ENCODE peak calls at places on chromosomes 16 and 17, in six cellular contexts. D, K, B, P, Q and M are unnamed samples.

GRCh38 chr17:29151567-29151966 is 28.6 kb downstream of the MYO18A start:
- DNase-seq in D (peak), K (no peak), B (peak), P (no peak), Q (no peak), M (no peak)

GRCh38 chr17:2042355-2042929 is 620 bp downstream of the OVCA2 start:
- DNase-seq in D (no peak), K (no peak), B (peak), P (no peak), Q (no peak), M (no peak)

GRCh38 chr17:57911834-57912673 is 43.2 kb downstream of the CUEDC1 start:
- DNase-seq in D (peak), K (no peak), B (no peak), P (peak), Q (no peak), M (peak)

GRCh38 chr17:55171634-55172328 is 93.0 kb upstream of the HLF start:
- DNase-seq in D (no peak), K (no peak), B (no peak), P (no peak), Q (no peak), M (no peak)

GRCh38 chr17:36183001-36183810 is 6.8 kb upstream of the TBC1D3B start:
- DNase-seq in D (peak), K (peak), B (peak), P (peak), Q (no peak), M (peak)

GRCh38 chr16:67176662-67177061 is 6.3 kb downstream of the NOL3 start:
- DNase-seq in D (no peak), K (no peak), B (no peak), P (no peak), Q (no peak), M (no peak)

GRCh38 chr16:87708881-87709638 is 56.7 kb downstream of the KLHDC4 start:
- DNase-seq in D (no peak), K (no peak), B (no peak), P (no peak), Q (no peak), M (no peak)

GRCh38 chr16:87702325-87702811 is 63.4 kb downstream of the KLHDC4 start:
- DNase-seq in D (peak), K (peak), B (peak), P (no peak), Q (peak), M (no peak)

GRCh38 chr16:49978569-49979326 is 46.3 kb upstream of the CNEP1R1 start:
- DNase-seq in D (no peak), K (no peak), B (no peak), P (no peak), Q (no peak), M (no peak)

GRCh38 chr16:73697336-73697735 is 599.3 kb upstream of the PSMD7 start:
- DNase-seq in D (no peak), K (no peak), B (no peak), P (no peak), Q (no peak), M (no peak)

GRCh38 chr17:15411556-15412198 is 55.7 kb downstream of the CDRT4 start:
- DNase-seq in D (no peak), K (no peak), B (no peak), P (no peak), Q (no peak), M (no peak)

GRCh38 chr17:44878627-44879221 is 20.5 kb downstream of the EFTUD2 start:
- DNase-seq in D (peak), K (no peak), B (peak), P (no peak), Q (no peak), M (no peak)

GRCh38 chr16:54806961-54807360 is 123.7 kb upstream of the IRX5 start:
- DNase-seq in D (no peak), K (no peak), B (no peak), P (no peak), Q (no peak), M (no peak)

GRCh38 chr17:61474235-61474927 is 22.2 kb downstream of the TBX4 start:
- DNase-seq in D (no peak), K (no peak), B (no peak), P (no peak), Q (no peak), M (no peak)

GRCh38 chr16:58654456-58655214 is 25.0 kb upstream of the CNOT1 start:
- DNase-seq in D (peak), K (no peak), B (no peak), P (no peak), Q (no peak), M (no peak)

GRCh38 chr16:26645629-26646028 is 421.1 kb upstream of the C16orf82 start:
- DNase-seq in D (no peak), K (peak), B (no peak), P (no peak), Q (no peak), M (no peak)

GRCh38 chr17:7213895-7214299 is 5.7 kb downstream of the DLG4 start:
- DNase-seq in D (peak), K (peak), B (peak), P (peak), Q (no peak), M (no peak)

GRCh38 chr16:69820926-69821541 is 58.9 kb downstream of the WWP2 start:
- DNase-seq in D (peak), K (no peak), B (no peak), P (peak), Q (no peak), M (no peak)

GRCh38 chr17:79626156-79626890 is 15.5 kb upstream of the RBFOX3 start:
- DNase-seq in D (no peak), K (peak), B (no peak), P (no peak), Q (no peak), M (peak)

GRCh38 chr17:18999911-19000310 is 4.7 kb downstream of the FAM83G start:
- DNase-seq in D (no peak), K (no peak), B (no peak), P (no peak), Q (no peak), M (no peak)

GRCh38 chr16:50368410-50369132 is at the start of gene BRD7:
- DNase-seq in D (peak), K (peak), B (peak), P (peak), Q (no peak), M (peak)

GRCh38 chr17:67490471-67490870 is 113.4 kb downstream of the PITPNC1 start:
- DNase-seq in D (no peak), K (no peak), B (no peak), P (no peak), Q (no peak), M (no peak)

GRCh38 chr17:80307994-80308671 is 47.5 kb downstream of the RNF213 start:
- DNase-seq in D (no peak), K (no peak), B (no peak), P (no peak), Q (no peak), M (no peak)

GRCh38 chr16:685967-686366 is 1.8 kb upstream of the JMJD8 start:
- DNase-seq in D (peak), K (peak), B (no peak), P (peak), Q (no peak), M (peak)

GRCh38 chr16:69855587-69855986 is 93.5 kb downstream of the WWP2 start:
- DNase-seq in D (no peak), K (no peak), B (no peak), P (no peak), Q (no peak), M (no peak)

GRCh38 chr17:65404761-65405160 is 156.7 kb downstream of the AXIN2 start:
- DNase-seq in D (no peak), K (no peak), B (no peak), P (no peak), Q (no peak), M (no peak)

GRCh38 chr16:3020247-3020603 is at the start of gene TNFRSF12A:
- DNase-seq in D (peak), K (peak), B (peak), P (peak), Q (no peak), M (peak)

GRCh38 chr17:28646039-28646754 is 1.2 kb upstream of the BLTP2 start:
- DNase-seq in D (no peak), K (no peak), B (no peak), P (no peak), Q (no peak), M (peak)

GRCh38 chr17:40442392-40443195 is 656 bp upstream of the IGFBP4 start:
- DNase-seq in D (no peak), K (no peak), B (peak), P (no peak), Q (no peak), M (peak)

GRCh38 chr17:38747385-38748328 is 479 bp downstream of the PCGF2 start:
- DNase-seq in D (no peak), K (peak), B (no peak), P (no peak), Q (no peak), M (peak)

GRCh38 chr17:65987988-65988387 is 203.9 kb downstream of the CEP112 start:
- DNase-seq in D (peak), K (peak), B (peak), P (no peak), Q (peak), M (no peak)

GRCh38 chr16:11742041-11742535 is 569 bp downstream of the TXNDC11 start:
- DNase-seq in D (peak), K (peak), B (peak), P (peak), Q (no peak), M (peak)

GRCh38 chr16:87562201-87562600 is 40.1 kb upstream of the JPH3 start:
- DNase-seq in D (no peak), K (no peak), B (no peak), P (no peak), Q (no peak), M (no peak)

GRCh38 chr17:10156579-10157488 is 41.6 kb downstream of the GAS7 start:
- DNase-seq in D (no peak), K (no peak), B (no peak), P (peak), Q (peak), M (no peak)

GRCh38 chr17:36532435-36532975 is 2.2 kb downstream of the MYO19 start:
- DNase-seq in D (no peak), K (peak), B (no peak), P (no peak), Q (no peak), M (no peak)

GRCh38 chr17:59416184-59416583 is 84.7 kb downstream of the YPEL2 start:
- DNase-seq in D (no peak), K (no peak), B (no peak), P (no peak), Q (no peak), M (no peak)

GRCh38 chr16:1654505-1655268 is 23.4 kb upstream of the JPT2 start:
- DNase-seq in D (no peak), K (no peak), B (no peak), P (no peak), Q (no peak), M (no peak)

GRCh38 chr17:962650-963049 is 16.9 kb downstream of the NXN start:
- DNase-seq in D (no peak), K (no peak), B (no peak), P (no peak), Q (no peak), M (no peak)
- H3K4me3 ChIP-seq in D (no peak), K (no peak), B (no peak), P (no peak), Q (no peak), M (no peak)

DNA sequence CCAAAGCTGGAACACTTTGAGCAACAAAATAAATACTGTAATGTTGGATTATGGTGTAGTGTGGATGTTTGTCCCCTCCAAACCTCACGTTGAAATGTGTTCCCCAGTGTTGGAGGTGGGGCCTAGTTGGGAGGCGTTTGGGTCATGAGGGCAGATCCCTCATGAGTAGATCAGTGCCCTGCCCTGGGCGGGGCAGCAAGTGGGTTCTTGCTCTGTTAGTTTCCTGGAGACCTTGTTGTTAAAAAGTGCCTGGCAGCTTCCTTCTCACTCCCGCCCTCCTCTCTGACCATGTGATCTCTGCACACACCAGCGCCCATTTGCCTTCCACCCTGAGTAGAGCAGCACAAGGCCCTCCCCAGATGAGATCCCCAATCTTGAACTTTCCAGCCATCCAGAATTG is 67.6 kb downstream of the MPRIP start:
- DNase-seq in D (no peak), K (no peak), B (no peak), P (peak), Q (no peak), M (no peak)
- H3K27ac ChIP-seq in D (no peak), K (no peak), B (peak), P (peak), Q (no peak), M (no peak)

GRCh38 chr16:56584276-56584675 is 5.1 kb upstream of the MT3 start:
- DNase-seq in D (no peak), K (no peak), B (no peak), P (no peak), Q (no peak), M (no peak)
- TF ChIP-seq EP300 in D (no peak), K (no peak), B (no peak), P (no peak), Q (no peak), M (no peak)

GRCh38 chr17:82525712-82526111 is 6.2 kb downstream of the FOXK2 start:
- DNase-seq in D (no peak), K (no peak), B (no peak), P (no peak), Q (no peak), M (no peak)

GRCh38 chr17:82529914-82530300 is 10.4 kb downstream of the FOXK2 start:
- DNase-seq in D (no peak), K (no peak), B (no peak), P (no peak), Q (no peak), M (no peak)

GRCh38 chr17:82527893-82528292 is 8.4 kb downstream of the FOXK2 start:
- DNase-seq in D (no peak), K (no peak), B (no peak), P (no peak), Q (no peak), M (no peak)

GRCh38 chr17:82531431-82531881 is 11.9 kb downstream of the FOXK2 start:
- DNase-seq in D (no peak), K (no peak), B (no peak), P (no peak), Q (no peak), M (no peak)

GRCh38 chr17:82528484-82529265 is 9.1 kb downstream of the FOXK2 start:
- DNase-seq in D (no peak), K (no peak), B (peak), P (peak), Q (no peak), M (peak)
- H3K4me3 ChIP-seq in D (no peak), K (no peak), B (no peak), P (no peak), Q (no peak), M (no peak)

GRCh38 chr17:82716383-82717181 is at the start of gene FN3KRP:
- DNase-seq in D (peak), K (peak), B (peak), P (peak), Q (peak), M (peak)
- H3K27ac ChIP-seq in D (peak), K (no peak), B (peak), P (peak), Q (peak), M (peak)

DNA sequence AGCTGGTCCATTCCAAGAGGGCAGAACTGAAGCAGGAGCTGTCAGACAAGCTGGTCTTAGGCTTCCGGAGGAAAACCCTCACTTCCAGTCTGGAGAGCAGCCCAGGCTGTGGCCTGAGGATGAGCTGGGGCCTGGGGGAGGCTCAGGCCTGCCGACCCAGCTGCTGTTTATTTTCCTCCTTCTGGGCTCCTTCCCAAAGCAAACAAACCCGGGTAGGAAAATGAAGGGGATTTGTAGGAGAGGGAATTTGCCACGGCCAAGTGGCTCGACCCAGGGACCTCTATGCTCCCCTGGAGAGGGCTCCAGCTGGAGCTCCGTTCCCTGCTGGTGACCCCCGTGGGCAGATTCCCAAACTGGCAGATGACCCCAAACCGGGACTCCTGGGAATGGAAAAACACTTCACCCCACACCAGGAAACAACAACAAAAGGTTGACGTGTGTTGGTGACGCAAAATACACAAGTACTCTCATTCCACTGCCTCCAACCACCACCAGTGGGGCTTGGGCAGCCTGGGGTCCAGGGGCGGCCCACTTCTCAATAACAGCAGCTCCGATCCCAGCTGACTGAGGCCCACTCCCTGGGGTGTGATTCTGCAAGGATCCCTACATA is 8.8 kb downstream of the JUP start:
- DNase-seq in D (peak), K (no peak), B (peak), P (peak), Q (no peak), M (peak)
- TF ChIP-seq EP300 in D (peak), K (no peak), B (peak), P (no peak), Q (no peak), M (no peak)